ENCODE peak calls at places on chromosome 12, in eight cellular contexts. N is cardiac muscle cell; S is tibial nerve; H is CD8-positive, alpha-beta memory T cell; J is adrenal gland; I is mesendoderm; K is PC-9; Y is SK-N-SH. M is an unnamed sample.

GRCh38 chr12:104930388-104931326 is 27.4 kb downstream of the SLC41A2 start:
- DNase-seq in I (no peak), H (no peak), Y (no peak), J (no peak), S (no peak), K (no peak), N (peak), M (no peak)

GRCh38 chr12:2963154-2963759 is 4.1 kb downstream of the TEAD4 start:
- DNase-seq in J (peak), N (no peak), K (no peak), S (no peak), H (no peak), I (peak), Y (no peak), M (no peak)

GRCh38 chr12:459050-459429 is 699 bp upstream of the B4GALNT3 start:
- DNase-seq in N (no peak), S (no peak), H (no peak), Y (no peak), K (no peak), J (peak), I (no peak), M (no peak)

GRCh38 chr12:92312463-92312970 is 166.9 kb upstream of the BTG1 start:
- DNase-seq in I (no peak), J (no peak), Y (no peak), H (no peak), N (no peak), S (no peak), K (no peak), M (no peak)

GRCh38 chr12:2739832-2740641 is 54.7 kb upstream of the FKBP4 start:
- DNase-seq in J (peak), K (peak), N (peak), H (no peak), Y (peak), S (no peak), I (peak), M (no peak)

GRCh38 chr12:4615667-4616066 is 33.2 kb downstream of the AKAP3 start:
- DNase-seq in H (no peak), K (no peak), N (no peak), J (no peak), I (no peak), Y (no peak), S (no peak), M (no peak)

GRCh38 chr12:31991815-31992214 is 32.6 kb downstream of the RESF1 start:
- DNase-seq in S (no peak), J (no peak), N (no peak), H (no peak), I (no peak), Y (no peak), K (no peak), M (no peak)

GRCh38 chr12:9625019-9625418 is 17.3 kb upstream of the KLRB1 start:
- DNase-seq in K (no peak), N (no peak), J (no peak), H (no peak), Y (no peak), I (no peak), S (no peak), M (no peak)

GRCh38 chr12:115402443-115403170 is 718.6 kb upstream of the TBX3 start:
- DNase-seq in N (no peak), J (no peak), K (no peak), Y (no peak), S (no peak), H (no peak), I (no peak), M (no peak)

GRCh38 chr12:102593128-102593527 is 112.8 kb upstream of the IGF1 start:
- DNase-seq in J (no peak), K (no peak), I (no peak), N (no peak), Y (no peak), H (no peak), S (no peak), M (no peak)

GRCh38 chr12:129615001-129615400 is 288.8 kb downstream of the TMEM132D start:
- DNase-seq in K (no peak), H (no peak), J (no peak), Y (no peak), N (no peak), I (no peak), S (no peak), M (no peak)

GRCh38 chr12:66103011-66103913 is 27.3 kb downstream of the LLPH start:
- DNase-seq in J (no peak), I (peak), H (no peak), Y (no peak), N (no peak), K (no peak), S (no peak), M (no peak)

GRCh38 chr12:67222302-67222701 is 46.9 kb upstream of the CAND1 start:
- DNase-seq in N (peak), Y (no peak), J (peak), H (no peak), S (no peak), K (no peak), I (peak), M (no peak)

GRCh38 chr12:111446044-111446581 is 40.4 kb downstream of the SH2B3 start:
- DNase-seq in I (peak), J (peak), N (peak), S (no peak), H (no peak), Y (peak), K (no peak), M (peak)

GRCh38 chr12:40616383-40616900 is 75.8 kb upstream of the CNTN1 start:
- DNase-seq in Y (peak), H (no peak), K (no peak), N (no peak), S (no peak), I (no peak), J (no peak), M (no peak)

GRCh38 chr12:109433618-109434017 is 43.5 kb downstream of the KCTD10 start:
- DNase-seq in I (peak), S (no peak), J (no peak), Y (peak), N (no peak), H (no peak), K (no peak), M (no peak)

GRCh38 chr12:44749566-44749965 is 126.5 kb downstream of the NELL2 start:
- DNase-seq in K (no peak), H (no peak), I (no peak), J (no peak), S (no peak), N (no peak), Y (no peak), M (no peak)

GRCh38 chr12:132972374-132972773 is 13.8 kb upstream of the ZNF26 start:
- DNase-seq in J (no peak), K (no peak), N (no peak), S (no peak), Y (no peak), H (no peak), I (no peak), M (no peak)

GRCh38 chr12:111605931-111606625 is 7.0 kb upstream of the ATXN2 start:
- DNase-seq in I (no peak), N (no peak), S (no peak), Y (no peak), J (no peak), K (no peak), H (no peak), M (no peak)

DNA sequence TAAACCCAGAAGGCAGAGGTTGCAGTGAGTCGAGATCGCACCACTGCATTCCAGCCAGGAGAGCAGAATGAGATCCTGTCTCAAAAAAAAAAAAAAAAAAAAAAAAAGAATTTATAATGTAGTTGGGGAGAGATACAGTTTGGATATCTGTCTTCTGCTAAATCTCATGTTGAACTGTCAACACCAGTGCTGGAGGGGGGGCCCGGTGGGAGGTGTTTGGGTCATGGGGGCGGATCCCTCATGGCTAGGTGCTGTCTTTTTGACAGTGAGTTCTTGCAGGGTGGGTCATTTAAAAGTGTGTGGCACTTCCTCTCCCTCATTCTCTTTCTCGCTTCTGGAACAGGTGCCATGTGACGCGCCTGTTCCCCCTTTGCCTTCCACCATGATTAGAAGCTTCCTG is 32.8 kb downstream of the CLIP1 start:
- DNase-seq in K (no peak), J (no peak), I (no peak), N (no peak), H (no peak), S (no peak), Y (no peak), M (no peak)
- H3K27ac ChIP-seq in K (no peak), J (no peak), I (no peak), N (no peak), H (no peak), S (no peak), Y (no peak), M (no peak)

GRCh38 chr12:53482626-53483165 is 16.6 kb downstream of the MAP3K12 start:
- DNase-seq in H (no peak), S (no peak), J (no peak), K (no peak), Y (no peak), I (no peak), N (no peak), M (no peak)

GRCh38 chr12:53480425-53481107 is 18.7 kb downstream of the MAP3K12 start:
- DNase-seq in I (no peak), Y (no peak), K (no peak), H (no peak), N (no peak), S (no peak), J (no peak), M (no peak)

GRCh38 chr12:53479314-53479713 is 19.9 kb downstream of the MAP3K12 start:
- DNase-seq in H (no peak), N (no peak), I (no peak), Y (no peak), K (no peak), J (no peak), S (no peak), M (no peak)

GRCh38 chr12:53481957-53482586 is 17.2 kb downstream of the MAP3K12 start:
- DNase-seq in I (peak), K (peak), J (no peak), S (no peak), N (peak), Y (peak), H (no peak), M (no peak)

DNA sequence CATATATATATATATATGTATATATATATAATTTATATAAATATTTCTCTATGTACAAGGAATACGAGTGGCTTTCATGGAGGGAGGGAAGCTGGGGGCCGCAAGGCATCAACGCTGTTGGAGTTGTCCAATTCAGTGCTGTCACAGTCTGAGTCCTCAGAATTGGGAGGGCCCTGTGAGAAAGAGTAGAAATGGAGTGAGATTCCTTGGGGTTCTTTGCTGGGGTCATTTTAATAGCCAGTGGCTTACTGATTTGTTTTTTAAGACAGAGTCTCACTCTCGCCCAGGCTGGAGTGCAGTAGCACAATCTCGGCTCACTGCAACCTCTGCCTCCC is 18.2 kb downstream of the MAP3K12 start:
- DNase-seq in Y (no peak), K (no peak), N (no peak), H (no peak), J (no peak), I (no peak), S (no peak), M (no peak)
- H3K27ac ChIP-seq in Y (no peak), K (no peak), N (peak), H (no peak), J (no peak), I (no peak), S (no peak), M (no peak)

DNA sequence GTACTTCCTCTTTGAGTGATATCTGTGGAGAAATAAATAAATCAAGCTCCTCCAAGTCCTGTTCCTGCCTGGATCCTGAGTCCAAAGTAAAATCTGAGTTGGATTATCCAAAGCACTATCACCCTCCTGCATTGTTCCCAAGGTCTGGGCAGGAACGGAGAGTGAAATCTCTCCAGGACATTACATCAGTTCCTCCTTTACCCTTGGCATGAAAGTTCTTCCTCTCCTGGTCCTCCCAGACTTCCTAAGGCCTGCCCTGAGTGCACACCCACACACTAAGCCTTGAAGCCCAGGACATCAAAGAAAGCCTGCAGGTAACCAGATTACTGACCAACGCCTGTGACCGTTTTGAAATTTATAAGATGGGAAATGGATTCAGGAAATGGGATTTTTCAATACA is 206.8 kb upstream of the BCL2L14 start:
- DNase-seq in J (peak), N (peak), K (no peak), S (no peak), H (no peak), I (peak), Y (peak), M (no peak)
- H3K27ac ChIP-seq in J (peak), N (no peak), K (peak), S (peak), H (no peak), I (no peak), Y (peak), M (no peak)

DNA sequence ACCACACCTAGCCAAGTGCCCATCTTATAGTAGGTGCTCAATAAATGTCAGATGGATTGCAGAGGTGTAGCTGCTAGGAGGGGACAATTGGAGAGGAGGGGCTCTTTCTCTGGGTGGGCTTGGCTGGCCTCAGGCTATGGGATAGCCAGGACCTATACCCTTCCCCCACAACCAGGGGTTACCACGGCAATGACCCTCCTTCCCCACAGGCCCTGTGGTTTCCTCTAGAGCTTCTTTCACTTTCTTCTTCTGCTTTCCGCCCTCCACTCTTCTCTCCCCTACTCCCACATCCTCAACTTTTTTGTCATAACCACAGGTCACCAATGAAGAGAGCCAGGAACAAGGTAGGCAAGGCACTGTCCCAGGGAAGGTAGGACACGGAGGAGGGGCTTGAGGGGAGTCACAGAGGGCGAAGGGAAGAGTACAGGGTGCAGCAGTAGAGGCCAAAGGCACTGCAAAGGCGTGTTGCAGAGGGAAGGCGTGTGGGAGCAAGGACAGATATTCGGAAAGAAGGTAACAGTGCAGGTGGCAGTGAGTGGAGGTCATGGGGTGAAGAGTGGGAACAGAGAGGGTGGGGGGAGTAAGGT is 1.9 kb upstream of the ITGB7 start:
- DNase-seq in J (no peak), N (no peak), K (no peak), I (no peak), S (no peak), Y (no peak), H (peak), M (no peak)
- H3K27ac ChIP-seq in J (no peak), N (no peak), K (no peak), I (no peak), S (peak), Y (no peak), H (peak), M (peak)

GRCh38 chr12:124576061-124576650 is 8.7 kb upstream of the NCOR2 start:
- DNase-seq in K (no peak), Y (no peak), S (no peak), N (no peak), I (no peak), H (no peak), J (no peak), M (no peak)

GRCh38 chr12:124578445-124578844 is 11.0 kb upstream of the NCOR2 start:
- DNase-seq in I (no peak), J (no peak), Y (no peak), H (no peak), K (no peak), N (no peak), S (no peak), M (no peak)

GRCh38 chr12:124578854-124579253 is 11.4 kb upstream of the NCOR2 start:
- DNase-seq in K (no peak), H (no peak), N (no peak), J (no peak), I (no peak), S (no peak), Y (no peak), M (no peak)

GRCh38 chr12:124577374-124577773 is 10.0 kb upstream of the NCOR2 start:
- DNase-seq in Y (no peak), N (no peak), H (no peak), K (no peak), S (no peak), I (no peak), J (no peak), M (no peak)

DNA sequence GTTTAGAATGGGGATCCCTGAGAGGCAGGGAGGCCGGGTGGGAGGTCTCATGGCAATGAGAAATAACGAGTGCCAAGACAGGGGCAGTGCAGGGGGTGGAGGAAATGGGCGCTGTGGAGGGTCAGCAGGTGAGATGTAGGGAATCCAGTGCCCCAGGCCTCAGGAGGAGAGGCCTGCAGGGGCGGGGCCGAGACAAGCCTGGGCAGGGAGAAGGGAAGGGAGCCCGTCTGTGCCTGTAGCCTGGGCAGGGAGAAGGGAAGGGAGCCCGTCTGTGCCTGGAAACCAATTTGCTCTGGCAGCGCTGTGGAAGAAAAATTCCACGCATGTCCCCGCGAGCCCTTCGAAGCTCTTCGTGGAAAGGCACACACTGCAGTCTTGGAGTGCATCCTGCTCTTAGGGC is 10.6 kb upstream of the NCOR2 start:
- DNase-seq in H (no peak), N (no peak), J (no peak), Y (no peak), S (no peak), K (no peak), I (no peak), M (no peak)
- H3K27ac ChIP-seq in H (no peak), N (no peak), J (no peak), Y (no peak), S (no peak), K (no peak), I (no peak), M (no peak)

M was measured in CD4-positive, alpha-beta T cell.